ENCODE peak calls at places on chromosomes 4 and X, in five cellular contexts. S is tibial artery, K is cardiac muscle cell, U is left ventricle myocardium inferior, D is adrenal gland. I is an unnamed sample.
A peak's percentile ranks its signal among the peaks of the same experiment; 100 is the strongest.

GRCh38 chr4:81650871-81651270 is 179.2 kb upstream of the RASGEF1B start:
- DNase-seq in U (no peak), S (no peak), K (peak; percentile 5), D (no peak), I (no peak)

GRCh38 chr4:89752932-89753598 is 83.9 kb downstream of the SNCA start:
- DNase-seq in U (no peak), D (peak; percentile 80), S (no peak), K (no peak), I (no peak)

GRCh38 chr4:2817701-2818350 is 24.9 kb downstream of the SH3BP2 start:
- DNase-seq in S (no peak), D (no peak), U (no peak), K (peak; percentile 64), I (no peak)

GRCh38 chr4:121050251-121050650 is 22.1 kb downstream of the NDNF start:
- DNase-seq in S (no peak), K (no peak), D (no peak), U (no peak), I (no peak)

GRCh38 chr4:156949373-156949814 is 22.2 kb downstream of the PDGFC start:
- DNase-seq in U (no peak), S (no peak), D (no peak), K (no peak), I (no peak)

GRCh38 chr4:153705743-153706468 is 21.8 kb downstream of the TLR2 start:
- DNase-seq in S (no peak), K (no peak), D (no peak), U (no peak), I (no peak)

GRCh38 chr4:60743654-60744053 is 456.5 kb upstream of the ADGRL3 start:
- DNase-seq in D (no peak), U (no peak), K (no peak), S (no peak), I (no peak)

GRCh38 chr4:187996502-187997177 is 1.1 kb downstream of the ZFP42 start:
- DNase-seq in S (no peak), U (no peak), K (no peak), D (no peak), I (no peak)

GRCh38 chr4:96675420-96675819 is 835.5 kb downstream of the PDHA2 start:
- DNase-seq in U (no peak), D (no peak), S (no peak), K (no peak), I (no peak)

GRCh38 chrX:115579327-115579726 is 18.4 kb downstream of the PLS3 start:
- DNase-seq in U (no peak), K (no peak), D (no peak), S (no peak), I (no peak)

GRCh38 chrX:115582035-115582870 is 21.3 kb downstream of the PLS3 start:
- DNase-seq in D (no peak), K (no peak), U (peak; percentile 18), S (no peak), I (no peak)

GRCh38 chrX:115576676-115577075 is 15.7 kb downstream of the PLS3 start:
- DNase-seq in U (no peak), K (no peak), D (no peak), S (no peak), I (no peak)

GRCh38 chrX:115582871-115583729 is 22.1 kb downstream of the PLS3 start:
- DNase-seq in D (no peak), K (peak; percentile 36), S (no peak), U (no peak), I (no peak)

GRCh38 chrX:115579786-115580294 is 18.9 kb downstream of the PLS3 start:
- DNase-seq in D (no peak), S (no peak), U (no peak), K (no peak), I (no peak)
- H3K27ac ChIP-seq in D (no peak overlapping the region), S (peak overlapping the region; percentile 79), U (peak overlapping the region; percentile 78), K (no peak overlapping the region), I (no peak overlapping the region)

GRCh38 chr4:38067499-38067898 is 107.3 kb downstream of the PTTG2 start:
- DNase-seq in U (no peak), K (no peak), D (no peak), S (no peak), I (no peak)

GRCh38 chr4:38071801-38072567 is 111.8 kb downstream of the PTTG2 start:
- DNase-seq in U (no peak), K (peak; percentile 34), D (no peak), S (no peak), I (no peak)

GRCh38 chr4:38068107-38068506 is 107.9 kb downstream of the PTTG2 start:
- DNase-seq in S (no peak), U (no peak), D (no peak), K (no peak), I (no peak)

GRCh38 chr4:38072578-38072977 is 112.4 kb downstream of the PTTG2 start:
- DNase-seq in D (no peak), U (no peak), K (no peak), S (no peak), I (no peak)

GRCh38 chr4:38069271-38069760 is 109.1 kb downstream of the PTTG2 start:
- DNase-seq in U (no peak), D (peak; percentile 44), S (no peak), K (peak; percentile 49), I (no peak)
- H3K27ac ChIP-seq in U (peak overlapping the region; percentile 77), D (peak overlapping the region; percentile 55), S (no peak overlapping the region), K (peak overlapping the region; percentile 12), I (no peak overlapping the region)

DNA sequence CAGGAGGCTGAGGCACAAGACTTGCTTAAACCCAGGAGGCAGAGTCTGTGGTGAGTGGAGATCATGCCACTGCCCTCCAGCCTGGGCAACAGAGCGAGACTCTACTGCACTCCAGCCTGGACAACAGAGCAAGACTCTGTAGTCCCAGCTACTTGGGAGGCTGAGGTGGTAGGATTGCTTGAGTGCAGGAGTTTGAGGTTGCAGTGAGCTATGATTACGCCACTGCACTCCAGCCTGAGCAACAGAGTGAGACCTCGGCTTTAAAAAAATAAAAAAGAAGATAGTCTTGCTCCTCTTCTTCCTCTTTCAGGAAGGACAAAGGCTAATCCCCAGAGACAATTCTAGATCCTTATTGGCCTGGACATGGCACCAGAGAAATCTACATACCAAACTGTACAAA is 5.7 kb upstream of the PPEF2 start:
- DNase-seq in K (no peak), D (no peak), U (no peak), S (no peak), I (no peak)
- H3K27ac ChIP-seq in K (no peak overlapping the region), D (peak overlapping the region; percentile 2), U (no peak overlapping the region), S (no peak overlapping the region), I (no peak overlapping the region)

DNA sequence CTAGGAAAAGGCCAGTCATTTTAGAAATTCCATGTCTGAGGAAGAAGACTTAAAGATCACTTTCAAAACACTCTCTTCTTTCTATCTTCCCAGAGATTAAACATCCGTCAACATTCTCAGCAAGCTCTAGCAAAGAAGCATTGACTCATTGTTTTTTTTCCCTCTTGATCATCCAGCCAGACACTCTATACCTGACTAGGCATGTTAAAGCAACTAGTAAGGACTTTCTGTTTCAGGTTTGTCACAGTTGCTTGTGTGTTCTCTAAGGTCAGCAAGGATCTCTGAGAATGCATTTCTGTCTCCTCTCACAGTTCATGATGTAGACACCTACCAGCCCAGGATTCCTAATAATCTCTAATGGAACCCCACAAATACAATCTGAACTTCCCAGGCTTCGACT is 112.2 kb downstream of the IL13RA2 start:
- DNase-seq in S (no peak), K (no peak), U (no peak), D (no peak), I (no peak)
- H3K27ac ChIP-seq in S (no peak overlapping the region), K (no peak overlapping the region), U (no peak overlapping the region), D (no peak overlapping the region), I (no peak overlapping the region)

GRCh38 chr4:174420317-174420716 is 102.0 kb downstream of the HPGD start:
- DNase-seq in U (no peak), S (no peak), K (no peak), D (no peak), I (no peak)
- H3K27ac ChIP-seq in U (no peak overlapping the region), S (no peak overlapping the region), K (no peak overlapping the region), D (no peak overlapping the region), I (no peak overlapping the region)

DNA sequence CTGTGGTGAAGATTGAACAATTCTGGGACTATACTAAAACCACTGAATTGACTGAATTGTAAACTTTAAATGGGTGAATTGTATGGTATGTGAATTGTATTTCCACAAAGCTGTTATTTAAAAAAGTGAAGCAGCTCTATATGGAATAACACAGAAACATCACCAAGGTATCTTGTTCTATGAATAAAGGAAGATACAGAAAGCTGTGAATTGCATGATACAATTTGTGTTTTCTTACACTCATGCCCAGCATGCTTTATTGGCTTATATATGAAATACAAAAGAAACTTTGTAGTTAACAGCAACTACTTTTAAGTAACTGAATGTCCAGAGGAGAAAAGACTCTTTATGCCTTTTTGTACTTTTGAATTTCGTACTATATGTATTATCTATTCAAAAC is 11.5 kb downstream of the CBR4 start:
- DNase-seq in D (no peak), S (no peak), K (no peak), U (no peak), I (no peak)
- H3K27ac ChIP-seq in D (no peak overlapping the region), S (no peak overlapping the region), K (no peak overlapping the region), U (no peak overlapping the region), I (no peak overlapping the region)

DNA sequence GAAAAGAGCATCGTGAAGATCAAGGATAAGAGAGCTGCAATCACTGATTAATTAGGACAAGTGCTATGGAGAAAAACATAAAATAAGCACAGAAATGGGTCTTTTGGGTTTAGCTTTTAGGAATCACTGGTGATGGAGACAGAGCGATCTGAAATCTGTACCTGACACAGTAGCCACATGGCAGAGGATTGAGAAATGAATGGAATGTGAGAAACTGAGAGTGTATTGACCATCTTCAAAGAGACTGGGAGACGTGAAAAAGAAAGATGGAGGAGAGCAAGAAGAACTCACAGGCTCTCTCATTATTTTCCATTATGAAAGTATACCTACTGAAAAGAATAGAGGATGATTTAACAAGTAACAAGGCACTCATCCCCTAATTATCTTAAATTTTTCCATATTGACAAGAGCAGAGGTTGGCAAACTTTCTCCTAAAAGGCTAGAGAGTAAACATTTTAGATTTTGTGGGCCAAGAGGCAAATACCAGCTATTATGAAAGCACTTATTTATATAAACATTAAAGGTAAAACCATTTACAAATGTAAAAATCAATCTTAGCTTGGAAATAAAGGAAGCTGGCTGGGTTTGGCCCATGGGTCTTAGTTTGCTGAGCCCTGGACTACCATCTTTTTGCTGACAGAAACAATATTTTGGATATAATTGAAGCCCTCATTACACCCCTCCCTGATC is 7.2 kb downstream of the TMEM154 start:
- DNase-seq in K (no peak), U (no peak), S (no peak), D (no peak), I (no peak)
- H3K27ac ChIP-seq in K (no peak overlapping the region), U (no peak overlapping the region), S (no peak overlapping the region), D (no peak overlapping the region), I (peak overlapping the region; percentile 53)